ENCODE peak calls at places on chromosomes 3 and 15, in six cellular contexts. Z, S, Q, V, Y and G are unnamed samples.

GRCh38 chr3:179660872-179661271 is 8.0 kb downstream of the USP13 start:
- DNase-seq in Q (no peak), V (no peak), Z (no peak), S (no peak), Y (no peak), G (no peak)

GRCh38 chr15:73996267-73996666 is 1.8 kb downstream of the PML start:
- DNase-seq in Z (no peak), Y (no peak), S (no peak), Q (no peak), V (no peak), G (no peak)

GRCh38 chr15:94119215-94119815 is 112.0 kb upstream of the MCTP2 start:
- DNase-seq in Q (no peak), Y (no peak), S (no peak), V (no peak), Z (no peak), G (no peak)

GRCh38 chr3:177329854-177330253 is 132.6 kb upstream of the TBL1XR1 start:
- DNase-seq in Z (no peak), S (no peak), V (no peak), Y (no peak), Q (no peak), G (no peak)

GRCh38 chr3:1380926-1381646 is 288.3 kb downstream of the CNTN6 start:
- DNase-seq in Q (no peak), Y (no peak), S (no peak), Z (peak), V (peak), G (peak)

GRCh38 chr3:56929809-56930615 is 128.3 kb upstream of the ARHGEF3 start:
- DNase-seq in Z (no peak), S (no peak), Q (no peak), V (no peak), Y (no peak), G (no peak)

GRCh38 chr3:127455541-127456450 is 134.7 kb downstream of the TPRA1 start:
- DNase-seq in S (peak), V (peak), Y (peak), Z (peak), Q (no peak), G (peak)

GRCh38 chr3:195717416-195717815 is 3.4 kb upstream of the MUC20 start:
- DNase-seq in Z (no peak), S (no peak), Q (no peak), Y (no peak), V (no peak), G (no peak)

GRCh38 chr15:78750566-78750965 is 60.7 kb downstream of the ADAMTS7 start:
- DNase-seq in Y (no peak), Q (no peak), Z (no peak), S (no peak), V (no peak), G (no peak)

GRCh38 chr3:99128740-99129505 is 227.4 kb upstream of the DCBLD2 start:
- DNase-seq in Z (no peak), S (no peak), V (no peak), Y (no peak), Q (peak), G (no peak)

GRCh38 chr3:178182337-178182761 is 353.9 kb upstream of the KCNMB2 start:
- DNase-seq in Y (no peak), V (no peak), Z (no peak), S (no peak), Q (no peak), G (no peak)

GRCh38 chr3:174125267-174125844 is 727.8 kb downstream of the NLGN1 start:
- DNase-seq in S (no peak), V (no peak), Y (no peak), Q (peak), Z (peak), G (peak)

GRCh38 chr15:87038404-87038803 is 958.7 kb downstream of the AGBL1 start:
- DNase-seq in V (no peak), S (no peak), Z (no peak), Y (no peak), Q (no peak), G (no peak)

GRCh38 chr3:120364821-120365220 is 15.7 kb upstream of the LRRC58 start:
- DNase-seq in V (no peak), Y (no peak), Z (no peak), Q (no peak), S (no peak), G (no peak)

GRCh38 chr15:78654272-78654671 is 13.3 kb upstream of the CHRNB4 start:
- DNase-seq in Q (no peak), S (no peak), V (no peak), Y (no peak), Z (no peak), G (no peak)

GRCh38 chr3:71874618-71875017 is 89.7 kb upstream of the PROK2 start:
- DNase-seq in S (no peak), Q (no peak), Z (no peak), V (no peak), Y (no peak), G (no peak)

GRCh38 chr3:11591006-11591360 is 52.7 kb downstream of the VGLL4 start:
- DNase-seq in S (no peak), V (no peak), Y (no peak), Z (no peak), Q (no peak), G (no peak)

GRCh38 chr3:132347095-132347494 is 29.9 kb downstream of the ACP3 start:
- DNase-seq in Q (no peak), Z (no peak), V (no peak), Y (no peak), S (no peak), G (no peak)

GRCh38 chr15:52463638-52464037 is 65.0 kb downstream of the MYO5A start:
- DNase-seq in Q (no peak), S (no peak), Y (no peak), Z (peak), V (no peak), G (peak)

GRCh38 chr3:29354894-29355293 is 74.0 kb downstream of the RBMS3 start:
- DNase-seq in S (no peak), Z (no peak), Y (no peak), Q (no peak), V (no peak), G (no peak)

GRCh38 chr3:196357905-196358304 is 19.7 kb upstream of the TM4SF19 start:
- DNase-seq in S (no peak), Q (no peak), Y (no peak), V (no peak), Z (no peak), G (no peak)

GRCh38 chr3:9951598-9951961 is 628 bp downstream of the PRRT3 start:
- DNase-seq in Y (no peak), Z (no peak), S (no peak), Q (no peak), V (no peak), G (peak)

GRCh38 chr3:20073683-20074082 is 33.4 kb downstream of the KAT2B start:
- DNase-seq in Y (no peak), Q (no peak), S (no peak), V (no peak), Z (no peak), G (no peak)

GRCh38 chr15:92471263-92471662 is 77.6 kb downstream of the ST8SIA2 start:
- DNase-seq in Y (no peak), Q (no peak), V (no peak), Z (no peak), S (no peak), G (no peak)

GRCh38 chr15:96170616-96171270 is 159.8 kb upstream of the NR2F2 start:
- DNase-seq in V (no peak), Y (no peak), Q (no peak), Z (no peak), S (no peak), G (no peak)

GRCh38 chr15:74682954-74683353 is 12.9 kb downstream of the EDC3 start:
- DNase-seq in Z (no peak), Q (no peak), S (no peak), V (no peak), Y (no peak), G (no peak)

GRCh38 chr3:149314807-149315578 is 18.4 kb downstream of the TM4SF18 start:
- DNase-seq in Y (no peak), S (no peak), Q (peak), Z (no peak), V (no peak), G (no peak)

GRCh38 chr3:148642616-148643015 is 55.1 kb upstream of the AGTR1 start:
- DNase-seq in Y (no peak), Q (no peak), V (no peak), S (no peak), Z (no peak), G (no peak)

GRCh38 chr3:43162573-43163084 is 56.8 kb upstream of the POMGNT2 start:
- DNase-seq in Y (peak), S (no peak), Z (no peak), V (no peak), Q (no peak), G (no peak)

GRCh38 chr3:37974121-37974927 is 16.3 kb upstream of the VILL start:
- DNase-seq in Q (no peak), V (peak), S (no peak), Y (peak), Z (peak), G (peak)

GRCh38 chr15:56832125-56832524 is 86.3 kb upstream of the TCF12 start:
- DNase-seq in S (no peak), Q (no peak), Y (no peak), Z (no peak), V (no peak), G (no peak)

GRCh38 chr3:131402391-131403039 is 20.9 kb downstream of the NUDT16 start:
- DNase-seq in S (no peak), Q (no peak), V (no peak), Z (no peak), Y (no peak), G (no peak)

GRCh38 chr3:106759686-106760085 is 617.6 kb upstream of the CCDC54 start:
- DNase-seq in Z (no peak), S (no peak), Y (no peak), V (no peak), Q (no peak), G (no peak)

GRCh38 chr15:92733934-92734521 is 78.5 kb upstream of the FAM174B start:
- DNase-seq in V (no peak), Y (peak), Z (no peak), S (no peak), Q (no peak), G (no peak)

GRCh38 chr3:72903004-72903403 is 15.2 kb downstream of the GXYLT2 start:
- DNase-seq in S (no peak), Q (no peak), Z (no peak), Y (no peak), V (no peak), G (no peak)

GRCh38 chr3:143362115-143362992 is 242.8 kb downstream of the CHST2 start:
- DNase-seq in V (no peak), Y (no peak), Z (no peak), Q (no peak), S (no peak), G (no peak)

GRCh38 chr3:149507491-149508324 is 33.2 kb downstream of the TM4SF4 start:
- DNase-seq in Y (no peak), Z (no peak), S (no peak), V (no peak), Q (no peak), G (no peak)

GRCh38 chr15:87610366-87610765 is 646.2 kb downstream of the NTRK3 start:
- DNase-seq in V (no peak), Y (no peak), Q (no peak), S (no peak), Z (no peak), G (no peak)

GRCh38 chr15:83504365-83504764 is 57.2 kb downstream of the SH3GL3 start:
- DNase-seq in Q (no peak), S (no peak), Y (no peak), V (no peak), Z (no peak), G (no peak)

GRCh38 chr3:153783106-153783505 is 338.1 kb upstream of the ARHGEF26 start:
- DNase-seq in Y (no peak), S (no peak), Z (no peak), V (no peak), Q (no peak), G (no peak)

DNA sequence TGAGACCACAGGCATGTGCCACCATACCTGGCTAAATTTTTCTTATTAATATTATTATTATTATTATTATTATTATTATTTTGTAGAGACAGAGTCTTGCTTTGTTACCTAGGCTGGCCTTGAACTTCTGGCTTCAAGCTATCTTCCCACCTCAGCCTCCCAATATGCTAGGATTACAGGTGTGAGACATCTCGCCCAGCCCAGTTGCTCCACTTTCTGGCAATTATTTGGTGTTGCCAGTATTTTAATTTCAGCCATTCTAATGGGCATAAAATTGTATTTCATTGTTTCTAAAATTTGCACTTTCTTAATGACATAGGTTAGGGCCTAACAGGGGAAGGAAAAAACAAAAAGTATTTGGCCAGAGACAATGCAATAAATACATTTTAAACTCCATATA is 1217.6 kb upstream of the ALCAM start:
- DNase-seq in Y (no peak), Z (no peak), Q (no peak), V (no peak), S (no peak), G (no peak)
- TF ChIP-seq CTCF in Y (no peak), Z (no peak), Q (no peak), V (no peak), S (no peak), G (no peak)

GRCh38 chr3:47245271-47245670 is 37.3 kb downstream of the KIF9 start:
- DNase-seq in Y (no peak), S (no peak), V (no peak), Q (no peak), Z (no peak), G (no peak)

GRCh38 chr3:47244531-47245100 is 38.0 kb downstream of the KIF9 start:
- DNase-seq in Q (no peak), S (no peak), Y (no peak), Z (no peak), V (no peak), G (no peak)

GRCh38 chr3:47250309-47251060 is 32.1 kb downstream of the KIF9 start:
- DNase-seq in Y (no peak), V (peak), S (no peak), Q (no peak), Z (peak), G (peak)

GRCh38 chr3:47243748-47244147 is 38.9 kb downstream of the KIF9 start:
- DNase-seq in V (no peak), Q (no peak), Z (peak), Y (no peak), S (no peak), G (no peak)

GRCh38 chr3:47247131-47248064 is 35.2 kb downstream of the KIF9 start:
- DNase-seq in Q (no peak), S (no peak), V (no peak), Z (no peak), Y (no peak), G (no peak)
- TF ChIP-seq CTCF in Q (no peak), S (no peak), V (no peak), Z (no peak), Y (no peak), G (no peak)

DNA sequence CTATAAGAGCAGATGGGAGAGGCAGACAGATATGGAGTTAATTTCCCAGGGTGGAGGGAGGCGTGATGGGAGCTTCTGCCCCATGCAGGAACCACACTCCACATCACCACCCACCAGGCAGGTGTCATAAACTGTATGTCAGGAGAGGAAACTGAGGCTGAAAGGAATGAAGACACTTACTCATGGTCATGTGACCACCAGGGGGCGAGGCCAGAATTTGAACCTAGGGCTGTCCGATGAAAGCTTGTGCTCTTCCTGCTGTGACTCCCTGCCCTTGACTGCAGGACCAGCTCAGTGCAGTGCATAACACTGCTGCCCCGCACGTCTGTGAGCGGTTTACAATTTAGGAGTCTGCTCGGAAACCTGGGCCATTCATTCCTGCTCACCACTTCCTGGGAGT is 28.8 kb downstream of the NUP210 start:
- DNase-seq in S (no peak), Y (peak), Q (no peak), V (no peak), Z (peak), G (no peak)
- TF ChIP-seq CTCF in S (peak), Y (no peak), Q (no peak), V (no peak), Z (peak), G (no peak)

DNA sequence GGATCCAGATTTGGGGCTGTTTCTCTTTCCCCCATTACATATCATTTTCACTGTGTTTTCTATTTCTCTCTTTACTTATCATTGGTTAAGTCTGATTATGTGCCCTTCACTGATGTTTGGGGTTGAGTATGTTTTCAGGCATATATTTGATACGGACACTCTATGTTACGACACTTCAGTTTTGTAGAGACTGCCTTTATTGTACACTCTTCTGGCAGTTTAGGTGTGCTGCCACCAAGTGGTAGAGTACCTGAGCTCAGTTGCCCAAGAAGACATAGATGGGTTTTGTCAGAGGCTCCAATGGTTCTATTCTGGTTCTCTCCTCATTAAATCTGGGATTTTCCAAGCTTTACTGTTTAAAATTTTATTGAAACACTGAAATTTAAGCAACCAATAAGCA is 255.0 kb upstream of the ROPN1 start:
- DNase-seq in S (no peak), Q (no peak), Z (peak), V (peak), Y (no peak), G (peak)
- TF ChIP-seq CTCF in S (peak), Q (peak), Z (peak), V (peak), Y (no peak), G (peak)

DNA sequence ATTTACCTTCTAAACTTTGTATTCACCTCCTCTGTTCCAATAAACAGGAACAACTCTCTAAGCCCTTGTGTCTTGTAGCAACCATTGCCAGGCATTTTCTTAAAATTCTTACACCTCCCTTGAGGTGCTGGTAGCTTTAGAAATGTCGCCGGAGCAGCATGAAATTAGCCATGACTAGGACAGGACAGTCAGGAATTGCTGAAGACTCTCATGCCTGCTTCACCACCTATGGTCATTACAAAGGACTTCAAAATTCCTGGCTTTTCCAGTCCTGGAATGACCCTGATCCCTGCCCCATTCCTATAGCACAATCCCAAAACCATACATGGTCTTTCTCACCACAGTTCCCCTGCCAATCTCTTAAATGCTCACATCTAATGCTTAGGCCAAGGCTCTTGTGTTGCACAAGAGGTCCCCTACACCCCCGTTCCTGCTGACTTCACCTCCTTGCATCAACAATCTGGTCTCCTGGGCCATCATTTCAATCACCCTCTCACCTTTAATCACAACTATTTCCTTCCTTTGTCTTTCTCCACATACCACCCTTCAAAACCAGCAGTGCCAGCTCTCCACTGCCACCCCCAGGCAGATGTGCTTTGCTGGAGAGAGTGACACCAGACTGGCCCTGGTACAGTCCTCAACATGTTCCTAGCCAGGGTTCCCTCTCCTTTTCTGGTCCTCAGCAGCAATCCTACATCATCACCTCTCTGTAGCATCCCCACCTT is 113.2 kb upstream of the TJP1 start:
- DNase-seq in Q (no peak), S (peak), V (no peak), Z (peak), Y (no peak), G (no peak)
- TF ChIP-seq CTCF in Q (peak), S (no peak), V (peak), Z (peak), Y (no peak), G (no peak)